ENCODE peak calls at places on chromosomes 4 and X, in five cellular contexts. One of them, this sample, is unnamed.

GRCh38 chr4:168336837-168337549 is 18.4 kb upstream of the DDX60 start:
- DNase-seq in IMR-90: no peak
- DNase-seq in ovary: no peak
- DNase-seq in lower leg skin: no peak
- DNase-seq in sigmoid colon: no peak
- DNase-seq in this sample: no peak

GRCh38 chrX:39599339-39599738 is 498.4 kb downstream of the BCOR start:
- DNase-seq in IMR-90: no peak
- DNase-seq in ovary: no peak
- DNase-seq in lower leg skin: no peak
- DNase-seq in sigmoid colon: no peak
- DNase-seq in this sample: no peak

GRCh38 chr4:120071192-120071795 is 4.6 kb upstream of the MAD2L1 start:
- DNase-seq in IMR-90: peak
- DNase-seq in ovary: no peak
- DNase-seq in lower leg skin: no peak
- DNase-seq in sigmoid colon: no peak
- DNase-seq in this sample: no peak

GRCh38 chrX:152450076-152450475 is 1.0 kb downstream of the GABRA3 start:
- DNase-seq in IMR-90: no peak
- DNase-seq in ovary: no peak
- DNase-seq in lower leg skin: no peak
- DNase-seq in sigmoid colon: no peak
- DNase-seq in this sample: no peak

GRCh38 chrX:18558799-18559198 is 113.1 kb downstream of the RS1 start:
- DNase-seq in IMR-90: no peak
- DNase-seq in ovary: no peak
- DNase-seq in lower leg skin: no peak
- DNase-seq in sigmoid colon: no peak
- DNase-seq in this sample: no peak

GRCh38 chr4:13599159-13599558 is 28.4 kb downstream of the BOD1L1 start:
- DNase-seq in IMR-90: no peak
- DNase-seq in ovary: no peak
- DNase-seq in lower leg skin: no peak
- DNase-seq in sigmoid colon: no peak
- DNase-seq in this sample: no peak

GRCh38 chr4:65033899-65034298 is 624.6 kb upstream of the TECRL start:
- DNase-seq in IMR-90: no peak
- DNase-seq in ovary: no peak
- DNase-seq in lower leg skin: no peak
- DNase-seq in sigmoid colon: no peak
- DNase-seq in this sample: no peak

GRCh38 chr4:87422104-87423052 is at the start of gene NUDT9:
- DNase-seq in IMR-90: peak
- DNase-seq in ovary: peak
- DNase-seq in lower leg skin: peak
- DNase-seq in sigmoid colon: peak
- DNase-seq in this sample: peak

GRCh38 chr4:76688737-76689078 is 209.2 kb downstream of the SOWAHB start:
- DNase-seq in IMR-90: peak
- DNase-seq in ovary: no peak
- DNase-seq in lower leg skin: no peak
- DNase-seq in sigmoid colon: no peak
- DNase-seq in this sample: no peak

GRCh38 chrX:55074851-55075467 is at the start of gene PAGE2B:
- DNase-seq in IMR-90: no peak
- DNase-seq in ovary: no peak
- DNase-seq in lower leg skin: no peak
- DNase-seq in sigmoid colon: no peak
- DNase-seq in this sample: no peak

GRCh38 chrX:11109968-11110367 is 1.2 kb upstream of the HCCS start:
- DNase-seq in IMR-90: no peak
- DNase-seq in ovary: no peak
- DNase-seq in lower leg skin: no peak
- DNase-seq in sigmoid colon: no peak
- DNase-seq in this sample: no peak

GRCh38 chr4:37780444-37781133 is 45.9 kb upstream of the PGM2 start:
- DNase-seq in IMR-90: no peak
- DNase-seq in ovary: no peak
- DNase-seq in lower leg skin: no peak
- DNase-seq in sigmoid colon: no peak
- DNase-seq in this sample: no peak

GRCh38 chrX:132023117-132023895 is at the start of gene STK26:
- DNase-seq in IMR-90: no peak
- DNase-seq in ovary: peak
- DNase-seq in lower leg skin: peak
- DNase-seq in sigmoid colon: peak
- DNase-seq in this sample: peak
- TF ChIP-seq POLR2A in IMR-90: no peak
- TF ChIP-seq POLR2A in ovary: peak
- TF ChIP-seq POLR2A in lower leg skin: no peak
- TF ChIP-seq POLR2A in sigmoid colon: peak
- TF ChIP-seq POLR2A in this sample: peak

GRCh38 chr4:152206185-152206584 is 329.7 kb downstream of the FBXW7 start:
- DNase-seq in IMR-90: no peak
- DNase-seq in ovary: no peak
- DNase-seq in lower leg skin: no peak
- DNase-seq in sigmoid colon: no peak
- DNase-seq in this sample: no peak

GRCh38 chr4:152200776-152201333 is 335.0 kb downstream of the FBXW7 start:
- DNase-seq in IMR-90: no peak
- DNase-seq in ovary: no peak
- DNase-seq in lower leg skin: no peak
- DNase-seq in sigmoid colon: no peak
- DNase-seq in this sample: no peak

GRCh38 chr4:152206646-152207435 is 329.1 kb downstream of the FBXW7 start:
- DNase-seq in IMR-90: no peak
- DNase-seq in ovary: no peak
- DNase-seq in lower leg skin: no peak
- DNase-seq in sigmoid colon: no peak
- DNase-seq in this sample: no peak

GRCh38 chr4:152197211-152197610 is 338.7 kb downstream of the FBXW7 start:
- DNase-seq in IMR-90: no peak
- DNase-seq in ovary: no peak
- DNase-seq in lower leg skin: no peak
- DNase-seq in sigmoid colon: no peak
- DNase-seq in this sample: no peak

GRCh38 chr4:152202415-152202814 is 333.5 kb downstream of the FBXW7 start:
- DNase-seq in IMR-90: no peak
- DNase-seq in ovary: no peak
- DNase-seq in lower leg skin: no peak
- DNase-seq in sigmoid colon: no peak
- DNase-seq in this sample: no peak
- TF ChIP-seq POLR2A in IMR-90: no peak
- TF ChIP-seq POLR2A in ovary: no peak
- TF ChIP-seq POLR2A in lower leg skin: no peak
- TF ChIP-seq POLR2A in sigmoid colon: no peak
- TF ChIP-seq POLR2A in this sample: no peak

DNA sequence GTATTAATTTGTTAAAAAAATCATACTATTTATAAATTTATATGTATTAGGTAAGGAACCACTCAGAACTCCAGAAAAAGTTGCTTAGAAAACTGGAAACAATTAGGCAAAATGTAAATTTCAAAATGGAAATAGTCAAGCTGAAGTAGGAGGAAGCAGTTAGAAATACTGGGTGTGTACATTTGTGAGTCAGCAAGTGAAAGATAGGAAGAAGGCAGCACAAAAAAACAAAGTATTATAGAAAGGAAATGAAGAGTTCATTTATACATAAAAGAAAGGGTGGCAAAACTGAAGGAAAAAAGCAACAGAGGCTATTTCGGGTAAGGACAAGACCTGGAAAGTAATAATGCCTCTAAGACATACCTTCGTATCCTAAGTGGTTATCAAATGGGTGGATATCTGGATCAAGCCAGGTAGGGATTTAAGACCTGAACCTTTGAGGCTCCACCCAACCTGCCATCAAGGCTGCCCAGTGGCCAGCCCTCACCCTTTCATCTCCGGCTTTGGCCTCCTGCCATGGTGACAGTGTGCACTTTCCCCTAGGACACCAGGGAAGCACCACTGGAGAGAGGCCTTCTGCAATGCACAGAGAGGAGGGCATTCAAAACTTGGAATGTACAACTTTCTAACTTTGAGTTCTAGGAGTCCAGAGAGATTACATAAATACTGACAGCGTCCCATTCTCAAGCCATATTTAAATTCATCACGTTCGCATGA is at the start of gene LRRC66:
- DNase-seq in IMR-90: no peak
- DNase-seq in ovary: no peak
- DNase-seq in lower leg skin: no peak
- DNase-seq in sigmoid colon: no peak
- DNase-seq in this sample: no peak
- TF ChIP-seq POLR2A in IMR-90: no peak
- TF ChIP-seq POLR2A in ovary: no peak
- TF ChIP-seq POLR2A in lower leg skin: no peak
- TF ChIP-seq POLR2A in sigmoid colon: no peak
- TF ChIP-seq POLR2A in this sample: no peak

DNA sequence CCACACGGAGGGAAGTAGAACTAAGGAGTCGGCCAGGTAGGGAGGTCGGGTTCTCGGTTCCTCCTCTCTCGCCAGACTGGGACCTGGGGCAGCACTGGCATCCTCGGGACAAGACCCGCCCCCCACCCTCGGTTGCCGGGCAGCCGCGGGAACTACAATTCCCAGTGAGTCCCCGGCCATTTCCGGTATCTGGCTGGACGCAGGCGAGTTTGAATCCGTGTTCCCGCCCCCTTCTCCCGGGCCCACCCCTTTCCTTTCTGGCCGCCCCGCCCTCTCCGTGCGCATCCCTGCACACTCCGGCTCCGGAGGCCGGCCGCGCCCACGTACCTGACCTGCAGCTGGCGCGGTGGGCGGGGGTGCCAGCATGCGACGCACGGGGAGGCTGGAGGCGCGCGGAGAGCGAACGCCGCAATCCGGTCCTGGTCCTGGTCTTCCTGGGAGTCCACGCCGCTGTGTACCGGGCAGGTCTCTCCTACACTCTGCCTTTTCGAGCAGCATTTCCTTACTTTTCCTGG is 10.2 kb upstream of the DLG3 start:
- DNase-seq in IMR-90: peak
- DNase-seq in ovary: peak
- DNase-seq in lower leg skin: peak
- DNase-seq in sigmoid colon: peak
- DNase-seq in this sample: peak
- TF ChIP-seq POLR2A in IMR-90: peak
- TF ChIP-seq POLR2A in ovary: no peak
- TF ChIP-seq POLR2A in lower leg skin: no peak
- TF ChIP-seq POLR2A in sigmoid colon: no peak
- TF ChIP-seq POLR2A in this sample: peak

DNA sequence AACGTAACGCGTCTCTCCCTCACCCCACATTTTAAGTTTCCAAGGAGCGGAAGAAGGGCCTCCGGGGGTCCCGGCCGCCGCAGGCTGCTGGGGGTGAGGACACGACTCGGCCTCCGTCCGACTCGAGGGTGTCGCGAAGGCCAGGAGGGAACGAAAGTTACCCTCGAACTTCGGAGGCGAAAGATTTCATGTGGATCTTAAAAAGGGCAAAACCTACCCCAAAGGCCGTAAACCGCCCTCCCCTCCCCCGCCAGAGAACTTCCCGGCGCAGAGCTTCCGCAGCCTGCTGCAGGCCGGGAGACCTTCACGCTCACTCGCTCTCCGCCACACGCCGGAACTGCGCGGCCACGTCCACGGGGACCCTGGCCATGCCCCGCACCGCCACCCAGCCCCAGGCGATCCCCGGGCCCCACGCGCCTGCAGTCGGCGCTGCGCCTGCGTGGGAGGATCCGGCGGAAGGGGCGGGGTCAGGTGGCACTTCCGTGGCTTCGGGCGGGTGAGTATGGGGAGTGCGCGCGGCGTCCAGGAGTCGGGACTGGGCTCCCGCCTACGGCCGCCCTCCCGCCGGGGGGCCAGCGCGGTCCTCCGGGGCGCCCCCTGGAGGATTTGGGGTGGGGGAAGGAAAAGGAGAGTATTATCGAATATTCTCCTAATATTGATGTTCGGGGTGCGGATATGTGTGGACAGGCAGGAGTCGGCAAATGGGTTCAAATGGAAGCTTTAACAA is at the start of gene MMAA:
- DNase-seq in IMR-90: peak
- DNase-seq in ovary: peak
- DNase-seq in lower leg skin: peak
- DNase-seq in sigmoid colon: peak
- DNase-seq in this sample: peak
- TF ChIP-seq POLR2A in IMR-90: peak
- TF ChIP-seq POLR2A in ovary: peak
- TF ChIP-seq POLR2A in lower leg skin: peak
- TF ChIP-seq POLR2A in sigmoid colon: peak
- TF ChIP-seq POLR2A in this sample: peak

DNA sequence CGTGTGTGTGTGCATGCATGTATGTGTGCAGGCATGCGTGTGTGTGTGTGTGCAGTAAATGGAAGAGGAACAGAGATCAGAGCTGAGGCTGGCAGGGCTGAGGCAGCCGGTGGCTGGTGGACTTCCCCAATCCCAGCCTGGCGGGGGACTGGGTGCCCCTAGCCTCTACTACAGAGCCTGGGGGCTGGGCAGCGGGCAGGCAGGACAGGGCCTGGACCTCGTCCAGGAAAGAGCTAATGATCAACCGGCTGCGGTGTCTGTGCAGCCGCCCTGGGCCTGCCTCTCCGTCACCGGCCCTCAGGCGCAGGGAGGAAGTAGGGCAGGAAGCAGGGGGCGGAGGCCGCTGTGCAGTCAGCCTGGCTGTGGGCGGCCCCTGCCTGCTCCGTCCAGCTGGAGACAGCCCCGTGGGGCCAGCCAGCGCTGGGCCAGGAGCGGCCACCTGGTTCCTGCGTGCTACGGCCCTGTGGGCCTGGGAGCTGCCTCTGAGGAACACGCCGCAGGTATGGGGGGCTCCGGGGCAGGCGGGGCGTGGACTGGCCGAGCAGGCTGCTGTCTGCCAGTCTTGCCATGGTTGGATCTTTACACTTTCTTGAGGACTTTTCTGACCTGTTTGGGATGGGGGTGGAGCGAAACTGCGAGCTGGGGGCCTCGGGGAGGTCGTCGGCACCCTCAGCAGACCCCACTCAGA is at the start of gene SH3TC1:
- DNase-seq in IMR-90: peak
- DNase-seq in ovary: peak
- DNase-seq in lower leg skin: peak
- DNase-seq in sigmoid colon: peak
- DNase-seq in this sample: peak
- TF ChIP-seq POLR2A in IMR-90: no peak
- TF ChIP-seq POLR2A in ovary: no peak
- TF ChIP-seq POLR2A in lower leg skin: no peak
- TF ChIP-seq POLR2A in sigmoid colon: peak
- TF ChIP-seq POLR2A in this sample: peak